ENCODE peak calls at places on chromosome 11, in five cellular contexts. O, H, U, T and J are unnamed samples.
A peak's percentile ranks its signal among the peaks of the same experiment; 100 is the strongest.

GRCh38 chr11:123740787-123741158 is 687 bp downstream of the ZNF202 start:
- DNase-seq in T (no peak), U (no peak), O (no peak), H (no peak), J (no peak)

GRCh38 chr11:27216268-27217149 is 146.5 kb downstream of the CCDC34 start:
- DNase-seq in O (peak; percentile 65), T (peak; percentile 81), U (peak; percentile 79), H (peak; percentile 60), J (peak; percentile 12)

GRCh38 chr11:2303627-2304155 is 1.9 kb downstream of the TSPAN32 start:
- DNase-seq in T (peak; percentile 76), U (no peak), O (no peak), H (peak; percentile 66), J (peak; percentile 12)

GRCh38 chr11:67642148-67642475 is 2.5 kb upstream of the TBX10 start:
- DNase-seq in T (no peak), H (no peak), U (no peak), O (no peak), J (no peak)

GRCh38 chr11:94857337-94857736 is 89.2 kb downstream of the AMOTL1 start:
- DNase-seq in H (no peak), U (no peak), T (no peak), O (no peak), J (no peak)

GRCh38 chr11:121763526-121763925 is 310.8 kb upstream of the SORL1-AS1 start:
- DNase-seq in H (no peak), U (no peak), O (no peak), T (no peak), J (no peak)

GRCh38 chr11:132969892-132970291 is 562.4 kb downstream of the OPCML start:
- DNase-seq in U (no peak), O (no peak), T (no peak), H (no peak), J (no peak)

GRCh38 chr11:613369-613968 is 2.3 kb downstream of the IRF7 start:
- DNase-seq in T (peak; percentile 70), U (peak; percentile 73), O (no peak), H (peak; percentile 88), J (no peak)

GRCh38 chr11:66546368-66546965 is at the start of gene ACTN3:
- DNase-seq in T (peak; percentile 33), H (peak; percentile 76), O (peak; percentile 46), U (peak; percentile 32), J (no peak)

GRCh38 chr11:56271092-56271491 is 2.9 kb upstream of the OR5T1 start:
- DNase-seq in O (no peak), H (no peak), U (no peak), T (no peak), J (no peak)

GRCh38 chr11:1442163-1442562 is 44.4 kb downstream of the MOB2 start:
- DNase-seq in O (no peak), U (no peak), T (no peak), H (no peak), J (peak; percentile 48)

GRCh38 chr11:106493751-106494150 is 416.3 kb downstream of the AASDHPPT start:
- DNase-seq in U (no peak), O (no peak), T (no peak), H (no peak), J (no peak)

GRCh38 chr11:5831196-5831829 is 10.4 kb downstream of the OR52E6 start:
- DNase-seq in T (no peak), O (no peak), H (no peak), U (no peak), J (no peak)

GRCh38 chr11:93053864-93054263 is 84.4 kb downstream of the MTNR1B start:
- DNase-seq in H (no peak), U (no peak), T (no peak), O (no peak), J (no peak)

GRCh38 chr11:46625406-46625805 is 8.1 kb downstream of the ATG13 start:
- DNase-seq in U (no peak), O (no peak), H (no peak), T (no peak), J (no peak)

GRCh38 chr11:9461760-9462134 is 935 bp downstream of the ZNF143 start:
- DNase-seq in H (no peak), U (no peak), O (no peak), T (no peak), J (no peak)

GRCh38 chr11:82831364-82831763 is 68.9 kb downstream of the PRCP start:
- DNase-seq in U (no peak), T (no peak), O (no peak), H (no peak), J (no peak)

GRCh38 chr11:116932182-116932581 is 94.8 kb upstream of the APOA1 start:
- DNase-seq in O (no peak), T (no peak), U (no peak), H (no peak), J (no peak)

GRCh38 chr11:19403196-19403895 is 162.6 kb upstream of the E2F8 start:
- DNase-seq in H (no peak), T (no peak), U (no peak), O (no peak), J (no peak)

GRCh38 chr11:106601637-106602297 is 416.5 kb downstream of the GUCY1A2 start:
- DNase-seq in U (no peak), H (no peak), T (no peak), O (no peak), J (no peak)

GRCh38 chr11:87726511-87726910 is 448.7 kb downstream of the RAB38 start:
- DNase-seq in U (no peak), T (no peak), O (no peak), H (no peak), J (no peak)

GRCh38 chr11:832529-833113 is at the start of gene CD151:
- DNase-seq in O (no peak), T (peak; percentile 54), U (peak; percentile 67), H (no peak), J (no peak)

GRCh38 chr11:11077898-11078297 is 220.0 kb upstream of the ZBED5 start:
- DNase-seq in T (no peak), U (no peak), O (no peak), H (no peak), J (no peak)

GRCh38 chr11:110176366-110177056 is 83.3 kb downstream of the ZC3H12C start:
- DNase-seq in U (no peak), O (no peak), H (no peak), T (no peak), J (no peak)

GRCh38 chr11:73759520-73760065 is 1.3 kb downstream of the RAB6A start:
- DNase-seq in T (no peak), U (no peak), H (no peak), O (no peak), J (no peak)

GRCh38 chr11:74679513-74679865 is 51.7 kb downstream of the CHRDL2 start:
- DNase-seq in O (no peak), T (no peak), H (no peak), U (no peak), J (no peak)

GRCh38 chr11:71420455-71421241 is 27.5 kb downstream of the DHCR7 start:
- DNase-seq in O (no peak), T (no peak), H (no peak), U (peak; percentile 63), J (no peak)

GRCh38 chr11:79940976-79941735 is 500.3 kb upstream of the TENM4 start:
- DNase-seq in H (no peak), U (no peak), T (no peak), O (no peak), J (no peak)

GRCh38 chr11:42315267-42315666 is 855.8 kb upstream of the LRRC4C start:
- DNase-seq in O (no peak), U (no peak), T (no peak), H (no peak), J (no peak)

GRCh38 chr11:122235615-122236014 is 119.6 kb upstream of the BLID start:
- DNase-seq in T (no peak), O (peak; percentile 57), H (no peak), U (peak; percentile 76), J (no peak)

GRCh38 chr11:108497317-108498045 is 703 bp downstream of the POGLUT3 start:
- DNase-seq in H (peak; percentile 79), U (peak; percentile 87), O (peak; percentile 89), T (peak; percentile 81), J (peak; percentile 76)

GRCh38 chr11:32176223-32176811 is 85.4 kb downstream of the RCN1 start:
- DNase-seq in O (peak; percentile 50), H (no peak), T (peak; percentile 46), U (peak; percentile 86), J (peak; percentile 46)

DNA sequence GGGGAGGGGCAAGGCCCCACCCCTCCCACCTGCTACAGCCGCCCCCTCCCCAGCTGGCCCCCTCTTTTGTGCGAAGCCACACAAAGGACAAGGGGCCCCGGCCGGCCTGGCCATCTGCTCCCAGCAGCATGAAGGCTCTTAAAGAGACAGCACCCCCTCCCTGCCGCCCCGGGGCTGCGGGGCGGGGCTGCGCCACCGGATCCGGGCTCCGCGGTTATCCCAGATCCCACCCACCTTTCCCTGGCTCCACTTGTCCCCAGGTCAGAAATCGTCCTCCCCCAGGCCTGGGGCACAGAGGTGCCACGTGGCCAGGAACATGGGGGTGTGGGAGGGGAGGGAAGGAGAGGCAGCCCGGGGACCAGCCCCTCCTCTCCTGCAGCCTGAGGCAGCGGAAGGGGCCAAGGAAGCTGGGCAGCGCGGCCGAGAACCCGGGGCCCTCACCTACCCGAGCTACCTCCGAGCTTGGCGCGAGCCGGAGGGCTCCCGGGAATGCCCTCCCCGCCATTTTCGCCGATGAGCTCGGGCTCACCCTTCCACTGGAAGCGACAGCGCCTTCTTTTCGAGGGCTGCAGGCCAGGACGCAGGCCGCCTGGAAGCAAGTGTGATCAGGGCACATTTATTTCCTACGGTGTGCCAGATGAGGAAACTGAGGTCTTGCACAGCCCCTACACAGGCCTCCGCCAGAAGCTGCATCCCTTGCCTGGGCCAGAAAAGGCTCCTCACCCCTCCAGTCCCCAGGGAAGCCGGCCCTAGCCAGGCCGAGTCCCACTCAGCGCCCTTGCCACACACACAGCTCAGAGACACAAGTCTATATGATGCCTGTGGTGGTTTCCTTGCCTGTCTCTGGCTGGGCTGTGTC is 2.5 kb upstream of the RCOR2 start:
- DNase-seq in H (peak; percentile 80), O (peak; percentile 39), T (peak; percentile 76), U (peak; percentile 30), J (no peak)
- H3K27ac ChIP-seq in H (peak overlapping the region; percentile 57), O (peak overlapping the region; percentile 85), T (peak overlapping the region; percentile 99), U (peak overlapping the region; percentile 63), J (peak overlapping the region; percentile 94)

DNA sequence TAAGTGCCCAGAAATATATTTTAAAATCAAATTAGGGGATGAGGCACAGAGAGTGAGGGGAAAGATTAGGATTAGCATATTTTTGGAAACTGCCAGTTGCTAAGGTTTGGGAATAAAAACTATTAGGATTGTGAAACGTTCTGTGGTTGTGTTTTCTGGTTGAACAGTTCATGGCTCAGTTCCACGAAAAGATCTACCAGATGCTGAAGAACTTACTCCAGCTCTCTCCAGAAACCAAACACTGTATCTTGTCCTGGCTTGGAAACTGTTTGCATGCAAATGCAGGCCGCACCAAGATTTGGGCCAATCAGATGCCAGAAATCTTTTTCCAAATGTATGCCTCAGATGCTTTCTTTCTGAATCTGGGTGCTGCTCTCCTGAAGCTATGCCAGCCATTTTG is 15.3 kb downstream of the UBE4A start:
- DNase-seq in U (no peak), T (no peak), O (no peak), H (no peak), J (no peak)
- TF ChIP-seq CTCF in U (no peak), T (no peak), O (no peak), H (no peak), J (no peak)

DNA sequence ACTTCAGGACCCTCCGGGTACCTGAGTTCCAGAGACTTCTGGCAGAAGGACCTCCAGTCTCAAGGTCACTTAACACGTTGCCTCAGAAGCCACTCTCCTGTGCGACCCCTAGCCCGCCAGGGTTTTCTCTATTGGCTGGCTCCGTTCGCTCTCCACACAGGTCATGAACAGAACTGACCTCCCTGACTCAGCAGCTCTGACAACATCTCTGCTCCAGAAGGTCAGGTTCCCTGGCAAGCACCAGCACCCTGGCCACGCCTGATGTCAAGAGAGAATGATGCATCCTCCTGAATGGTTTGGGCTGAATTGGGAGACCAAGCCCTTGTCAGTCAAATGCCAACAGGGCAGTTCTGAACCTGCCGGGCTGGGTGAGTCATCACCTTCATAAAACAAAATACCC is 84.3 kb upstream of the TMEM45B start:
- DNase-seq in U (no peak), O (no peak), T (no peak), H (no peak), J (no peak)
- H3K27ac ChIP-seq in U (no peak overlapping the region), O (no peak overlapping the region), T (no peak overlapping the region), H (no peak overlapping the region), J (no peak overlapping the region)

GRCh38 chr11:126115820-126116319 is 53.2 kb upstream of the CDON start:
- DNase-seq in O (peak; percentile 61), U (peak; percentile 85), T (peak; percentile 60), H (peak; percentile 82), J (no peak)
- TF ChIP-seq CTCF in O (peak; percentile 15), U (peak; percentile 54), T (peak; percentile 40), H (no peak), J (peak; percentile 24)